ENCODE peak calls at places on chromosomes 5 and 9, in five cellular contexts. I is posterior cingulate gyrus, C is GM23338, B is GM23248, O is H1. J is an unnamed sample.

GRCh38 chr5:89147026-89147425 is 264.0 kb upstream of the MEF2C start:
- DNase-seq in C (no peak), I (no peak), O (no peak), B (peak), J (no peak)

GRCh38 chr9:3578786-3579185 is 53.0 kb upstream of the RFX3 start:
- DNase-seq in O (no peak), C (no peak), I (no peak), B (peak), J (no peak)

GRCh38 chr5:99706160-99706559 is 777.4 kb upstream of the CHD1 start:
- DNase-seq in I (no peak), O (no peak), C (no peak), B (no peak), J (no peak)

GRCh38 chr9:6305954-6306563 is 22.1 kb upstream of the TPD52L3 start:
- DNase-seq in I (no peak), B (peak), O (no peak), C (peak), J (no peak)

GRCh38 chr5:147369742-147370374 is 135.0 kb downstream of the STK32A start:
- DNase-seq in I (no peak), O (no peak), C (peak), B (peak), J (no peak)

GRCh38 chr5:36073595-36074216 is 7.0 kb upstream of the UGT3A2 start:
- DNase-seq in B (peak), O (peak), I (no peak), C (peak), J (no peak)

GRCh38 chr9:18463991-18464390 is 10.0 kb upstream of the ADAMTSL1 start:
- DNase-seq in C (no peak), I (no peak), B (peak), O (no peak), J (no peak)

GRCh38 chr5:142548739-142549275 is 137.1 kb downstream of the FGF1 start:
- DNase-seq in B (peak), C (peak), O (peak), I (peak), J (peak)

GRCh38 chr9:125674981-125675973 is 31.7 kb downstream of the MAPKAP1 start:
- DNase-seq in C (no peak), B (peak), I (no peak), O (no peak), J (no peak)

GRCh38 chr5:64784451-64785025 is 15.8 kb downstream of the CWC27 start:
- DNase-seq in I (peak), B (peak), C (peak), O (peak), J (peak)

GRCh38 chr5:56412601-56413379 is 179.7 kb upstream of the ANKRD55 start:
- DNase-seq in C (no peak), I (peak), B (no peak), O (no peak), J (no peak)

GRCh38 chr9:121699271-121700164 is 48.1 kb downstream of the DAB2IP start:
- DNase-seq in O (peak), I (no peak), C (peak), B (peak), J (peak)

GRCh38 chr5:107619781-107620180 is 51.0 kb downstream of the EFNA5 start:
- DNase-seq in O (no peak), B (no peak), I (no peak), C (no peak), J (no peak)

GRCh38 chr9:128484686-128485413 is 19.7 kb upstream of the GLE1 start:
- DNase-seq in O (no peak), B (no peak), I (no peak), C (peak), J (no peak)

GRCh38 chr5:57176350-57176857 is 2.5 kb downstream of the GPBP1 start:
- DNase-seq in I (no peak), O (no peak), B (peak), C (no peak), J (no peak)

GRCh38 chr5:139912158-139912557 is 116.5 kb downstream of the PSD2 start:
- DNase-seq in C (no peak), I (no peak), O (no peak), B (no peak), J (no peak)

GRCh38 chr9:69036799-69037198 is 1.2 kb downstream of the FXN start:
- DNase-seq in C (no peak), O (no peak), B (no peak), I (no peak), J (no peak)

GRCh38 chr9:21728781-21729180 is 73.7 kb upstream of the MTAP start:
- DNase-seq in I (no peak), C (no peak), O (no peak), B (peak), J (no peak)

GRCh38 chr9:121634800-121635261 is 16.6 kb upstream of the DAB2IP start:
- DNase-seq in I (no peak), B (peak), C (peak), O (peak), J (no peak)

GRCh38 chr9:109517798-109518435 is 19.8 kb upstream of the PTPN3 start:
- DNase-seq in C (no peak), I (no peak), O (no peak), B (no peak), J (no peak)

GRCh38 chr5:94849821-94850736 is 231.6 kb downstream of the SLF1 start:
- DNase-seq in B (peak), O (no peak), I (no peak), C (peak), J (no peak)

GRCh38 chr5:143086851-143087637 is 316.4 kb downstream of the NR3C1 start:
- DNase-seq in C (peak), O (no peak), I (no peak), B (peak), J (no peak)

GRCh38 chr5:126594676-126595485 is at the start of gene ALDH7A1:
- DNase-seq in B (peak), C (peak), O (peak), I (peak), J (peak)

GRCh38 chr5:83474170-83474796 is 2.7 kb downstream of the VCAN start:
- DNase-seq in B (peak), C (peak), I (peak), O (peak), J (peak)

GRCh38 chr9:137235424-137236237 is 4.9 kb downstream of the SLC34A3 start:
- DNase-seq in B (no peak), O (no peak), C (peak), I (no peak), J (no peak)

GRCh38 chr9:136734837-136735496 is 7.8 kb downstream of the LCN10 start:
- DNase-seq in B (no peak), O (no peak), I (no peak), C (no peak), J (no peak)

GRCh38 chr9:18238254-18238653 is 235.7 kb upstream of the ADAMTSL1 start:
- DNase-seq in C (no peak), B (peak), I (no peak), O (no peak), J (no peak)

GRCh38 chr9:124801356-124801755 is 24.4 kb downstream of the OLFML2A start:
- DNase-seq in O (no peak), I (no peak), B (no peak), C (no peak), J (no peak)

GRCh38 chr5:135921388-135921787 is 25.7 kb upstream of the IL9 start:
- DNase-seq in I (no peak), B (peak), O (no peak), C (no peak), J (no peak)

GRCh38 chr5:37570597-37570996 is 191.5 kb downstream of the WDR70 start:
- DNase-seq in C (no peak), O (no peak), B (no peak), I (no peak), J (no peak)

GRCh38 chr9:77843088-77843985 is 188.3 kb downstream of the GNAQ start:
- DNase-seq in C (peak), I (no peak), B (no peak), O (no peak), J (no peak)

GRCh38 chr9:130530932-130531331 is 48.4 kb upstream of the FUBP3 start:
- DNase-seq in B (peak), O (no peak), C (no peak), I (no peak), J (no peak)

GRCh38 chr5:16007750-16008415 is 171.7 kb downstream of the MARCHF11 start:
- DNase-seq in B (no peak), O (no peak), I (no peak), C (no peak), J (no peak)

GRCh38 chr9:77158772-77159513 is 18.4 kb upstream of the VPS13A start:
- DNase-seq in C (no peak), B (peak), O (no peak), I (no peak), J (no peak)

GRCh38 chr9:23005061-23005690 is 558.6 kb downstream of the DMRTA1 start:
- DNase-seq in B (peak), I (peak), C (peak), O (no peak), J (peak)

J was measured in anterior cingulate cortex.